ENCODE peak calls at places on chromosome 14, in nine cellular contexts. R, Z, H, D, M, O, S, G and X are unnamed samples.

GRCh38 chr14:92122761-92123160 is 992 bp downstream of the CPSF2 start:
- DNase-seq in R (no peak), Z (no peak), H (no peak), D (no peak), M (no peak), O (no peak), S (no peak), G (no peak), X (no peak)

GRCh38 chr14:68664225-68664681 is 128.6 kb downstream of the ZFP36L1 start:
- DNase-seq in R (no peak), Z (no peak), H (peak), D (no peak), M (no peak), O (no peak), S (peak), G (no peak), X (no peak)

GRCh38 chr14:73027546-73027945 is 640 bp upstream of the ZFYVE1 start:
- DNase-seq in R (no peak), Z (no peak), H (no peak), D (no peak), M (no peak), O (no peak), S (no peak), G (no peak), X (peak)

GRCh38 chr14:104845834-104846441 is 19.1 kb upstream of the CEP170B start:
- DNase-seq in R (no peak), Z (no peak), H (no peak), D (no peak), M (no peak), O (no peak), S (no peak), G (no peak), X (no peak)

GRCh38 chr14:99252940-99253868 is 18.8 kb downstream of the BCL11B start:
- DNase-seq in R (no peak), Z (no peak), H (no peak), D (no peak), M (no peak), O (no peak), S (peak), G (no peak), X (no peak)

GRCh38 chr14:49586673-49587460 is 687 bp upstream of the RPS29 start:
- DNase-seq in R (peak), Z (peak), H (peak), D (peak), M (peak), O (peak), S (no peak), G (no peak), X (peak)

GRCh38 chr14:101716956-101717662 is 44.4 kb upstream of the PPP2R5C start:
- DNase-seq in R (no peak), Z (no peak), H (no peak), D (no peak), M (no peak), O (peak), S (no peak), G (no peak), X (no peak)

GRCh38 chr14:73432124-73432523 is 26.2 kb downstream of the NUMB start:
- DNase-seq in R (no peak), Z (no peak), H (no peak), D (no peak), M (no peak), O (no peak), S (no peak), G (no peak), X (no peak)

GRCh38 chr14:76975865-76976622 is 52.5 kb downstream of the IRF2BPL start:
- DNase-seq in R (no peak), Z (no peak), H (no peak), D (no peak), M (no peak), O (no peak), S (no peak), G (no peak), X (no peak)

GRCh38 chr14:60561845-60562746 is 53.1 kb downstream of the SIX6 start:
- DNase-seq in R (no peak), Z (peak), H (peak), D (peak), M (no peak), O (peak), S (no peak), G (no peak), X (peak)